ENCODE peak calls at places on chromosomes 5 and 9, in four cellular contexts. X, E, B and T are unnamed samples.

GRCh38 chr5:148043705-148044104 is 20.1 kb upstream of the SPINK5 start:
- DNase-seq in B (no peak), X (no peak), E (no peak), T (no peak)

GRCh38 chr5:142605649-142606048 is 80.2 kb downstream of the FGF1 start:
- DNase-seq in B (no peak), X (no peak), E (no peak), T (no peak)

GRCh38 chr9:88923653-88924284 is 67.5 kb upstream of the S1PR3 start:
- DNase-seq in B (no peak), E (no peak), X (peak), T (no peak)

GRCh38 chr5:143717400-143717799 is 94.6 kb upstream of the HMHB1 start:
- DNase-seq in E (no peak), B (no peak), X (no peak), T (no peak)

GRCh38 chr9:86281577-86282076 is 711 bp downstream of the ISCA1 start:
- DNase-seq in X (no peak), E (peak), B (no peak), T (no peak)

GRCh38 chr5:146218163-146218562 is 14.8 kb downstream of the RBM27 start:
- DNase-seq in X (no peak), E (no peak), B (no peak), T (no peak)

GRCh38 chr9:126521551-126521950 is 92.2 kb upstream of the LMX1B start:
- DNase-seq in B (no peak), X (no peak), E (no peak), T (no peak)

GRCh38 chr5:139446956-139447779 is 7.8 kb upstream of the DNAJC18 start:
- DNase-seq in B (no peak), E (no peak), X (no peak), T (no peak)

GRCh38 chr5:173673295-173674170 is 57.1 kb upstream of the BOD1 start:
- DNase-seq in E (no peak), X (no peak), B (no peak), T (peak)

GRCh38 chr9:93648836-93649235 is 72.5 kb downstream of the PHF2 start:
- DNase-seq in E (no peak), B (peak), X (no peak), T (no peak)

GRCh38 chr5:173458819-173459218 is 130.6 kb upstream of the STC2 start:
- DNase-seq in E (no peak), B (no peak), X (peak), T (no peak)

GRCh38 chr5:40428129-40428528 is 251.6 kb upstream of the PTGER4 start:
- DNase-seq in B (no peak), X (peak), E (no peak), T (no peak)

GRCh38 chr5:69007086-69007672 is 86.6 kb upstream of the SLC30A5 start:
- DNase-seq in E (no peak), B (no peak), X (no peak), T (no peak)

GRCh38 chr9:81499021-81499454 is 190.3 kb downstream of the TLE1 start:
- DNase-seq in B (no peak), X (no peak), E (no peak), T (peak)

GRCh38 chr9:14400658-14400995 is 86.7 kb upstream of the NFIB start:
- DNase-seq in E (no peak), B (peak), X (peak), T (peak)

GRCh38 chr5:60066502-60066901 is 173.0 kb upstream of the PDE4D start:
- DNase-seq in E (no peak), X (no peak), B (no peak), T (no peak)

GRCh38 chr5:9316733-9317132 is 229.1 kb downstream of the SEMA5A start:
- DNase-seq in E (no peak), X (no peak), B (no peak), T (no peak)

GRCh38 chr5:172429201-172429940 is 25.0 kb downstream of the SH3PXD2B start:
- DNase-seq in E (no peak), X (peak), B (no peak), T (no peak)

GRCh38 chr9:132312873-132313272 is 41.9 kb downstream of the SETX start:
- DNase-seq in X (no peak), E (no peak), B (no peak), T (no peak)